ENCODE peak calls at places on chromosomes 1 and 21, in five cellular contexts. O is cardiac muscle cell, M is AG09309, R is ovary, X is lung. Y is an unnamed sample.

GRCh38 chr1:187474266-187474665 is 645.5 kb downstream of the PLA2G4A start:
- DNase-seq in X (no peak), O (no peak), R (no peak), M (no peak), Y (no peak)

GRCh38 chr1:59394706-59395417 is 98.0 kb downstream of the FGGY start:
- DNase-seq in M (no peak), O (no peak), R (no peak), X (no peak), Y (no peak)

GRCh38 chr1:22177354-22178003 is 34.6 kb upstream of the WNT4 start:
- DNase-seq in R (no peak), X (no peak), O (no peak), M (no peak), Y (peak)

GRCh38 chr1:207818971-207819451 is 67.2 kb downstream of the CD46 start:
- DNase-seq in M (no peak), O (no peak), X (no peak), R (no peak), Y (no peak)

GRCh38 chr1:12618661-12619395 is 818 bp upstream of the DHRS3 start:
- DNase-seq in X (peak), R (peak), M (peak), O (peak), Y (peak)

GRCh38 chr1:40432644-40433385 is 17.5 kb upstream of the ZFP69B start:
- DNase-seq in M (no peak), X (no peak), O (no peak), R (no peak), Y (no peak)

GRCh38 chr1:173267453-173267945 is 60.4 kb upstream of the TNFSF4 start:
- DNase-seq in O (no peak), R (no peak), X (no peak), M (peak), Y (no peak)

GRCh38 chr21:45405271-45405818 is 380 bp downstream of the COL18A1 start:
- DNase-seq in R (peak), M (no peak), X (no peak), O (peak), Y (peak)

GRCh38 chr1:180627411-180627810 is 4.4 kb upstream of the XPR1 start:
- DNase-seq in M (no peak), O (no peak), X (no peak), R (no peak), Y (no peak)

GRCh38 chr1:225710804-225711203 is 57.9 kb upstream of the ENAH start:
- DNase-seq in R (no peak), X (no peak), M (no peak), O (no peak), Y (peak)

GRCh38 chr1:186978596-186979556 is 150.1 kb downstream of the PLA2G4A start:
- DNase-seq in R (no peak), M (no peak), O (no peak), X (no peak), Y (no peak)

GRCh38 chr1:16158993-16159831 is 3.3 kb upstream of the EPHA2 start:
- DNase-seq in M (no peak), R (no peak), X (no peak), O (no peak), Y (peak)

GRCh38 chr1:121459235-121459634 is 274.5 kb downstream of the SRGAP2C start:
- DNase-seq in M (no peak), R (no peak), O (no peak), X (no peak), Y (no peak)

GRCh38 chr1:175146535-175147213 is 45.9 kb downstream of the KIAA0040 start:
- DNase-seq in X (peak), O (peak), R (peak), M (no peak), Y (peak)

GRCh38 chr1:68174173-68175113 is 57.9 kb downstream of the WLS start:
- DNase-seq in O (peak), M (peak), X (peak), R (peak), Y (peak)

GRCh38 chr21:17250651-17251294 is 262.1 kb upstream of the CXADR start:
- DNase-seq in X (no peak), R (no peak), O (no peak), M (no peak), Y (no peak)

GRCh38 chr21:25790122-25790951 is 55.6 kb downstream of the GABPA start:
- DNase-seq in M (peak), X (no peak), R (no peak), O (peak), Y (peak)

GRCh38 chr1:153683853-153684252 is 5.4 kb downstream of the NPR1 start:
- DNase-seq in R (no peak), O (no peak), M (no peak), X (no peak), Y (no peak)

GRCh38 chr1:11736746-11737639 is 1.1 kb downstream of the AGTRAP start:
- DNase-seq in M (peak), X (peak), O (peak), R (peak), Y (peak)

DNA sequence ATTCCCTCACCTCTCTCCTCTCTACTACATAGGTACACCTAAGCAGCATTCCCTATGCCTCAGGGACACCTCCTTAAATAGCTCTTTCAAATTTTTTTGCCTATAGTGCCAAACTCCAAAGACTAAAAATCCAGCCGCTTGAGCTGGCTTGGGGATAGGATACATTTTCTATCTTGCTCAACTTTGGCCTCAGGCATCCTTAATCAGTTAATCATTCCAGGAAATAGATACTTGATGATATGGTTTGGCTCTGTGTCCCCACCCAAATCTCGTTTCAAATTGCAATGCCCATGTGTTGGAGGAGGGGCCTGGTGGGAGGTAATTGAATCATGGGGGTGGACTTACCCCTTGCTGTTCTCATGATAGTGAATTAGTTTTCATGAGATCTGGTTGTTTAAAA is 11.4 kb upstream of the PHGDH start:
- DNase-seq in M (no peak), X (no peak), O (no peak), R (no peak), Y (no peak)
- TF ChIP-seq CTCF in M (no peak), X (no peak), O (no peak), R (no peak), Y (no peak)

GRCh38 chr1:9691726-9692125 is 40.2 kb downstream of the PIK3CD start:
- DNase-seq in O (no peak), X (no peak), M (no peak), R (no peak), Y (no peak)
- TF ChIP-seq CTCF in O (no peak), X (no peak), M (no peak), R (no peak), Y (no peak)

DNA sequence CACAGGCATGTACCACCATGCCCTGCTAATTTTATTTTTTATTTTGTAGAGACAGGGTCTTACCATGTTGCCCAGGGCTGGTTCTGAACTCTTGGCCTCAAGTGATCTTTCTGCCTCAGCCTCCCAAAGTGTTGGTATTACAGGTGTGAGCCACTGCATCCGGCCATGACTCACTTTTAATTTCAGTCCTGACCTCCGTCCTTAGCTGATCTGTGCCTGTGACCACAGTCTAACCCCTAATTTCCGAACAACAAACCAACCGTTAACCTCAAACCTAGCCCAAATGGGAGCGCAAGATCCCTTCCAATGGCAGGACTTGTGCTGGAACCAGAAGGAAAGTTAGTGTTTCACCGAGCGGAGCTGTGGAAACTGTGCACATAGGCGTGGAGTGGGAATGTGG is 29.3 kb upstream of the MAN1C1 start:
- DNase-seq in O (no peak), M (no peak), R (no peak), X (no peak), Y (no peak)
- TF ChIP-seq CTCF in O (no peak), M (no peak), R (no peak), X (no peak), Y (no peak)

GRCh38 chr1:114670083-114671010 is 498 bp upstream of the DENND2C start:
- DNase-seq in O (peak), R (peak), M (peak), X (peak), Y (peak)

GRCh38 chr1:114668784-114669561 is 876 bp downstream of the DENND2C start:
- DNase-seq in M (no peak), R (no peak), O (no peak), X (no peak), Y (peak)

GRCh38 chr1:114669562-114670082 is at the start of gene DENND2C:
- DNase-seq in O (peak), R (no peak), X (no peak), M (no peak), Y (no peak)

GRCh38 chr1:114671939-114672275 is 2.1 kb upstream of the DENND2C start:
- DNase-seq in O (no peak), R (no peak), X (no peak), M (no peak), Y (no peak)

DNA sequence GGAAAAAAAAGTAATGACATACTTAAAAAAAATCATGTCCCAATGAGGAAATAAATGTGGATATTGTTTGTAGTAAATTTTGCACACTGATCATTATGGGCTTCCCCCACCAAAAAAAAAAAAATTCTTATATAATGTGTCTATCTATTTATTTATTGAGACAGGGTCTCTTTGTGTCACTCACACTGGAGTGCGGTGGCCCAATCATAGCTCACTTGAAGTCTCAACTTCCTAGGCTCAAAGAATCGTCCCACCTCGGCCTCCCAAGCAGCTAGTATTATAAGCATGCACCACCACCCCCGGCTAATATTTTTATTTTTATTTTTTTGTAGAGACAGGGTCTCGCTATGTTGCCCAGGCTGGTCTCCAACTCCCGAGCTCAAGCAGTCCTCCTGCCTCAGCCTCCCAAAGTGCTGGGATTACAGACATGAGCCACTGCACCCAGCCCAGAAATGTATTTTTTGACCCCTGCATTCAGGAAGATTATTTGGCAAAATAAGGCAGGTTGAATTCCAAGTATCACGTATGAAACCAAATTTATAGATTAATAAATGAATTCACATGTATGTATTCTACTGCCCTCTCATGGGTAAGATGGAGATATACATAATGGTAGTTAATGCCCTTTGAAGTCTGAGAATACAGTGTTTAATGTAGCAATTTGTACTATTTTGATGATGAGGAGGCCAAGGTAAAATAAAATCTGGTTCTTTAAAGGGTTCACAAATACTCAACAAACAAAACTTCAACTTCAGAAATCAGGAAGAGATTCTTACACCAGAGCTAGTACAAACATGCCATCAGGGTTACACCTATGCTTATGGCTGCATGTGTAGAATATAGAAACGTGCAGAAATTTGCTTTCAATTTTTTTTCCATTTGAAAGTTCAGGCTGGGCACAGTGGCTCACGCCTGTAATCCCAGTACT is 1.4 kb upstream of the DENND2C start:
- DNase-seq in M (no peak), O (no peak), R (no peak), X (no peak), Y (peak)
- TF ChIP-seq CTCF in M (peak), O (peak), R (no peak), X (no peak), Y (peak)

GRCh38 chr1:45009956-45010854 is 919 bp downstream of the HECTD3 start:
- DNase-seq in X (no peak), R (no peak), M (no peak), O (peak), Y (peak)
- TF ChIP-seq CTCF in X (no peak), R (no peak), M (no peak), O (no peak), Y (no peak)

GRCh38 chr1:227938276-227938675 is 9.5 kb downstream of the WNT9A start:
- DNase-seq in O (no peak), M (no peak), X (no peak), R (no peak), Y (no peak)

GRCh38 chr1:227938911-227939790 is 8.6 kb downstream of the WNT9A start:
- DNase-seq in O (no peak), M (no peak), X (no peak), R (peak), Y (no peak)

GRCh38 chr1:227937031-227937430 is 10.7 kb downstream of the WNT9A start:
- DNase-seq in X (no peak), R (no peak), M (no peak), O (no peak), Y (no peak)

GRCh38 chr1:227935826-227936225 is 11.9 kb downstream of the WNT9A start:
- DNase-seq in O (no peak), X (no peak), M (no peak), R (no peak), Y (no peak)

GRCh38 chr1:227937531-227938145 is 10.1 kb downstream of the WNT9A start:
- DNase-seq in M (no peak), O (no peak), X (no peak), R (peak), Y (no peak)
- TF ChIP-seq CTCF in M (no peak), O (no peak), X (no peak), R (no peak), Y (no peak)

DNA sequence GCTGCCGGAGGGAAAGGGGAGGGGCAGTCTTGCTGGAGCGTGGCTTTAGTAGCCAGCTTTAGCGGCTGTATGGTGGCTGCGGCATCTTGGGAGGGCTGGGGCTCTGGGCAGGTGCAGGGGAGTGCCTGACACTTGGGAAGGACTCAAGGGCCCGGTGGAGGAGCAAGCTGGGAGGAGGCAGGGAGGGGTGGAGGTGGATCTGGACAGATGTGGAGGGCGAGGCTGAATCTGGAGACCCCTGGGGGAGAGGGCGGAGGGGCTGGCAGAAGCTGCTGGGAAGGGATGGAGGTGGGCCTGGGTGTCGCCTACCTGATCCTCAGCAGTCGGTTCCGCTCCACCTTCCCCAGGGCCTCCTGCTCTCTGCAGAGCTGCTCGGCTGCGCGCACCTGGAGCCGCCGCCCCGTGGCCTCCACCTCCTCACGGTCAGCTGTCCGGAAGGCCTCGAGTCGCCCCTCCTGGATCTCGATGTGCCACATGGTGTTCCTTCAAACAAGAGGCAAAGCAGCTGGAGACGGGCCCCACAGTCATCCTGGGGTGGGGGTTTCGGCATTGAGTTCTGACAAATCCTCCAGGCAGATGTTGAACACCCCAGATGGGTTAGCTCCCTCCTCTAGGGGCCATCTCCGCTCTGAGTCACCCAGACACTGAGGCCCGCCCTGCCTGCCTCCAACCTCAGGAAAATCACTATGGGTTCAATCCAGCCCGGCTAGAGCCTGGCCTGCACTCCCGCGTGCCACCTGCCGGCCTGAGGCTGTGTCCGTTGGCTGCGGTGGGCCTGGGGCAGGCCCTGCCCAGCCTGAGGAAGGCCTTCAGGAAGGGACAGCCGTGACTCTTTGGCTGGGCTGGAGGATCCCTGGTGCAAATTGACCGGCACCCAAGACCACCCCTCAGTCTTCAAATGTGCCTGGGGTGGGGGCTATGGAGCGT is 29.6 kb downstream of the CFAP74 start:
- DNase-seq in R (no peak), M (no peak), X (no peak), O (no peak), Y (no peak)
- TF ChIP-seq CTCF in R (no peak), M (no peak), X (no peak), O (no peak), Y (no peak)

GRCh38 chr1:162564762-162565218 is 3.3 kb downstream of the UAP1 start:
- DNase-seq in M (no peak), R (no peak), X (no peak), O (no peak), Y (no peak)
- TF ChIP-seq CTCF in M (no peak), R (no peak), X (no peak), O (peak), Y (no peak)